ENCODE peak calls at places on chromosome 4, in nine cellular contexts. One of them, this sample, is unnamed.

GRCh38 chr4:81504685-81505598 is 33.2 kb upstream of the RASGEF1B start:
- DNase-seq in sigmoid colon: peak
- DNase-seq in tibial nerve: peak
- DNase-seq in transverse colon: peak
- DNase-seq in SK-N-SH: no peak
- DNase-seq in ovary: peak
- DNase-seq in HepG2: no peak
- DNase-seq in suprapubic skin: peak
- DNase-seq in A549: no peak
- DNase-seq in this sample: peak

GRCh38 chr4:120452006-120452405 is 385.4 kb upstream of the MAD2L1 start:
- DNase-seq in HepG2: no peak
- DNase-seq in suprapubic skin: no peak
- DNase-seq in SK-N-SH: no peak
- DNase-seq in transverse colon: no peak
- DNase-seq in ovary: no peak
- DNase-seq in sigmoid colon: no peak
- DNase-seq in A549: no peak
- DNase-seq in tibial nerve: no peak
- DNase-seq in this sample: no peak

GRCh38 chr4:168218663-168219062 is 99.9 kb downstream of the DDX60 start:
- DNase-seq in HepG2: no peak
- DNase-seq in tibial nerve: no peak
- DNase-seq in transverse colon: no peak
- DNase-seq in suprapubic skin: no peak
- DNase-seq in A549: peak
- DNase-seq in SK-N-SH: no peak
- DNase-seq in sigmoid colon: no peak
- DNase-seq in ovary: no peak
- DNase-seq in this sample: no peak

GRCh38 chr4:131526686-131527085 is 1622.4 kb upstream of the PCDH10 start:
- DNase-seq in tibial nerve: no peak
- DNase-seq in ovary: no peak
- DNase-seq in transverse colon: no peak
- DNase-seq in suprapubic skin: no peak
- DNase-seq in A549: no peak
- DNase-seq in HepG2: no peak
- DNase-seq in sigmoid colon: no peak
- DNase-seq in SK-N-SH: no peak
- DNase-seq in this sample: no peak

GRCh38 chr4:153383131-153383530 is 38.6 kb downstream of the MND1 start:
- DNase-seq in sigmoid colon: no peak
- DNase-seq in ovary: no peak
- DNase-seq in suprapubic skin: no peak
- DNase-seq in SK-N-SH: no peak
- DNase-seq in transverse colon: no peak
- DNase-seq in A549: no peak
- DNase-seq in tibial nerve: no peak
- DNase-seq in HepG2: no peak
- DNase-seq in this sample: no peak

GRCh38 chr4:8580321-8581093 is at the start of gene GPR78:
- DNase-seq in sigmoid colon: peak
- DNase-seq in tibial nerve: no peak
- DNase-seq in A549: peak
- DNase-seq in transverse colon: peak
- DNase-seq in HepG2: no peak
- DNase-seq in SK-N-SH: peak
- DNase-seq in ovary: peak
- DNase-seq in suprapubic skin: no peak
- DNase-seq in this sample: peak

GRCh38 chr4:165684177-165684870 is 188.7 kb upstream of the TLL1 start:
- DNase-seq in sigmoid colon: no peak
- DNase-seq in ovary: no peak
- DNase-seq in A549: no peak
- DNase-seq in SK-N-SH: no peak
- DNase-seq in suprapubic skin: no peak
- DNase-seq in tibial nerve: no peak
- DNase-seq in HepG2: no peak
- DNase-seq in transverse colon: no peak
- DNase-seq in this sample: no peak

GRCh38 chr4:159791334-159791733 is 688.5 kb downstream of the RAPGEF2 start:
- DNase-seq in A549: no peak
- DNase-seq in tibial nerve: no peak
- DNase-seq in SK-N-SH: no peak
- DNase-seq in HepG2: no peak
- DNase-seq in transverse colon: no peak
- DNase-seq in sigmoid colon: no peak
- DNase-seq in suprapubic skin: no peak
- DNase-seq in ovary: no peak
- DNase-seq in this sample: no peak

GRCh38 chr4:113919145-113919544 is 60.3 kb downstream of the ARSJ start:
- DNase-seq in HepG2: no peak
- DNase-seq in sigmoid colon: no peak
- DNase-seq in SK-N-SH: no peak
- DNase-seq in A549: no peak
- DNase-seq in transverse colon: no peak
- DNase-seq in ovary: no peak
- DNase-seq in suprapubic skin: no peak
- DNase-seq in tibial nerve: no peak
- DNase-seq in this sample: no peak

GRCh38 chr4:91448668-91449330 is 855.0 kb upstream of the GRID2 start:
- DNase-seq in suprapubic skin: no peak
- DNase-seq in SK-N-SH: no peak
- DNase-seq in ovary: no peak
- DNase-seq in tibial nerve: no peak
- DNase-seq in transverse colon: no peak
- DNase-seq in A549: no peak
- DNase-seq in sigmoid colon: no peak
- DNase-seq in HepG2: no peak
- DNase-seq in this sample: no peak

GRCh38 chr4:38193464-38193863 is 233.3 kb downstream of the PTTG2 start:
- DNase-seq in sigmoid colon: no peak
- DNase-seq in tibial nerve: no peak
- DNase-seq in ovary: no peak
- DNase-seq in suprapubic skin: no peak
- DNase-seq in transverse colon: no peak
- DNase-seq in HepG2: no peak
- DNase-seq in SK-N-SH: no peak
- DNase-seq in A549: no peak
- DNase-seq in this sample: no peak

GRCh38 chr4:184386271-184386781 is 88.0 kb downstream of the IRF2 start:
- DNase-seq in HepG2: no peak
- DNase-seq in sigmoid colon: no peak
- DNase-seq in A549: no peak
- DNase-seq in transverse colon: peak
- DNase-seq in suprapubic skin: no peak
- DNase-seq in tibial nerve: no peak
- DNase-seq in ovary: no peak
- DNase-seq in SK-N-SH: no peak
- DNase-seq in this sample: peak

GRCh38 chr4:145639281-145639680 is 20.1 kb downstream of the MMAA start:
- DNase-seq in A549: no peak
- DNase-seq in tibial nerve: no peak
- DNase-seq in SK-N-SH: no peak
- DNase-seq in HepG2: no peak
- DNase-seq in ovary: no peak
- DNase-seq in sigmoid colon: no peak
- DNase-seq in suprapubic skin: no peak
- DNase-seq in transverse colon: no peak
- DNase-seq in this sample: no peak

GRCh38 chr4:184664445-184665210 is 15.1 kb downstream of the PRIMPOL start:
- DNase-seq in A549: peak
- DNase-seq in ovary: no peak
- DNase-seq in suprapubic skin: no peak
- DNase-seq in SK-N-SH: peak
- DNase-seq in transverse colon: no peak
- DNase-seq in sigmoid colon: no peak
- DNase-seq in HepG2: no peak
- DNase-seq in tibial nerve: no peak
- DNase-seq in this sample: no peak

GRCh38 chr4:85607624-85608023 is 132.7 kb downstream of the ARHGAP24 start:
- DNase-seq in transverse colon: peak
- DNase-seq in tibial nerve: no peak
- DNase-seq in ovary: no peak
- DNase-seq in SK-N-SH: no peak
- DNase-seq in sigmoid colon: no peak
- DNase-seq in HepG2: no peak
- DNase-seq in A549: no peak
- DNase-seq in suprapubic skin: no peak
- DNase-seq in this sample: peak

GRCh38 chr4:159169903-159170302 is 67.0 kb downstream of the RAPGEF2 start:
- DNase-seq in transverse colon: no peak
- DNase-seq in HepG2: no peak
- DNase-seq in sigmoid colon: no peak
- DNase-seq in suprapubic skin: no peak
- DNase-seq in A549: no peak
- DNase-seq in ovary: no peak
- DNase-seq in tibial nerve: no peak
- DNase-seq in SK-N-SH: no peak
- DNase-seq in this sample: no peak

GRCh38 chr4:42395595-42395994 is 1.7 kb upstream of the SHISA3 start:
- DNase-seq in sigmoid colon: no peak
- DNase-seq in HepG2: no peak
- DNase-seq in tibial nerve: no peak
- DNase-seq in ovary: no peak
- DNase-seq in A549: no peak
- DNase-seq in suprapubic skin: no peak
- DNase-seq in transverse colon: no peak
- DNase-seq in SK-N-SH: no peak
- DNase-seq in this sample: no peak

GRCh38 chr4:42397635-42398447 is 553 bp downstream of the SHISA3 start:
- DNase-seq in A549: no peak
- DNase-seq in transverse colon: no peak
- DNase-seq in sigmoid colon: no peak
- DNase-seq in HepG2: no peak
- DNase-seq in tibial nerve: no peak
- DNase-seq in SK-N-SH: peak
- DNase-seq in suprapubic skin: no peak
- DNase-seq in ovary: no peak
- DNase-seq in this sample: no peak

GRCh38 chr4:42396361-42397255 is 680 bp upstream of the SHISA3 start:
- DNase-seq in tibial nerve: no peak
- DNase-seq in transverse colon: no peak
- DNase-seq in ovary: no peak
- DNase-seq in suprapubic skin: no peak
- DNase-seq in sigmoid colon: no peak
- DNase-seq in HepG2: no peak
- DNase-seq in A549: no peak
- DNase-seq in SK-N-SH: no peak
- DNase-seq in this sample: no peak

GRCh38 chr4:42398448-42399355 is 1.4 kb downstream of the SHISA3 start:
- DNase-seq in sigmoid colon: no peak
- DNase-seq in tibial nerve: no peak
- DNase-seq in ovary: no peak
- DNase-seq in A549: no peak
- DNase-seq in transverse colon: no peak
- DNase-seq in suprapubic skin: no peak
- DNase-seq in HepG2: no peak
- DNase-seq in SK-N-SH: no peak
- DNase-seq in this sample: no peak

GRCh38 chr4:42397256-42397634 is at the start of gene SHISA3:
- DNase-seq in suprapubic skin: no peak
- DNase-seq in A549: no peak
- DNase-seq in transverse colon: peak
- DNase-seq in tibial nerve: no peak
- DNase-seq in SK-N-SH: peak
- DNase-seq in ovary: no peak
- DNase-seq in HepG2: no peak
- DNase-seq in sigmoid colon: no peak
- DNase-seq in this sample: no peak
- TF ChIP-seq EP300 in suprapubic skin: no peak
- TF ChIP-seq EP300 in A549: no peak
- TF ChIP-seq EP300 in transverse colon: no peak
- TF ChIP-seq EP300 in tibial nerve: no peak
- TF ChIP-seq EP300 in SK-N-SH: no peak
- TF ChIP-seq EP300 in ovary: no peak
- TF ChIP-seq EP300 in HepG2: no peak
- TF ChIP-seq EP300 in sigmoid colon: no peak
- TF ChIP-seq EP300 in this sample: no peak

DNA sequence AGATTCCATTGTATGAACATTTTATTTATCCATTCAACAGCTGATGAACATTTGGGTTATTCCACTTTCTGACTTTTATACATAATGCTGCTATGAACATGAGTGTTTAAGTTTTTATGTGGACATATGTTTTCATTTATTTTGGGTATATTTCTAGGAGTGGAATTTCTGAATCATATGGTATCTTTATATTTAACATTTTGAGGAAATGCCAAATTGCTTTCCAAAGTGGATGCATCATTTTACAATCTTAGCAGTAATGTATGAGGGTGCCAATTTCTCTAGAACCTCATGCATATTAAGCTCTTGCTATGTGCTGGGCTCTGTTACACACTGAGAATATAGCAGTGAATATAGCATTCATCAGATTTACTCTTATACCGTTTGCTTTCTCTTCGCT is 983.7 kb downstream of the STIM2 start:
- DNase-seq in transverse colon: no peak
- DNase-seq in A549: no peak
- DNase-seq in ovary: no peak
- DNase-seq in suprapubic skin: no peak
- DNase-seq in tibial nerve: no peak
- DNase-seq in sigmoid colon: no peak
- DNase-seq in SK-N-SH: no peak
- DNase-seq in HepG2: no peak
- DNase-seq in this sample: no peak
- TF ChIP-seq EP300 in transverse colon: no peak
- TF ChIP-seq EP300 in A549: no peak
- TF ChIP-seq EP300 in ovary: no peak
- TF ChIP-seq EP300 in suprapubic skin: no peak
- TF ChIP-seq EP300 in tibial nerve: no peak
- TF ChIP-seq EP300 in sigmoid colon: no peak
- TF ChIP-seq EP300 in SK-N-SH: no peak
- TF ChIP-seq EP300 in HepG2: no peak
- TF ChIP-seq EP300 in this sample: no peak

DNA sequence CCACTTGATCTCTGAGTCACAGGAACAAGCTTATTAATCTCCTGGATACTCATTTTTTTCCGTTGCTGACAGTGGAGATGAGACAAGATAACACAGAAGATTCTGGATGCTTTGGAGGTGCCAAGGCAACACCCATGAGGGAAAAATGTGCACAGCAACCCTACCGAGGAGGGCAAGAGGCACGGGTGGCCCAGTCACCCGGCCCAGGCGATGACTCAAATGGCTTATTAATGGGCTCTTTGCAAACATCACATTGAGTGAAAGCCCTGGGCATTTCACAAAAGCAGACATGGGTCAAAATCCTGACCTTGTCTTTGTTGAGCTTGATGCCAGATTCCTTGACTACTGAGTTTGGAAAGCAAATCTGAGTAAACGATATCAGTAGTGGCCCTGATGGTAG is 315.1 kb downstream of the STK32B start:
- DNase-seq in transverse colon: no peak
- DNase-seq in tibial nerve: no peak
- DNase-seq in SK-N-SH: no peak
- DNase-seq in sigmoid colon: no peak
- DNase-seq in ovary: no peak
- DNase-seq in A549: peak
- DNase-seq in suprapubic skin: no peak
- DNase-seq in HepG2: no peak
- DNase-seq in this sample: no peak
- TF ChIP-seq EP300 in transverse colon: no peak
- TF ChIP-seq EP300 in tibial nerve: no peak
- TF ChIP-seq EP300 in SK-N-SH: no peak
- TF ChIP-seq EP300 in sigmoid colon: no peak
- TF ChIP-seq EP300 in ovary: no peak
- TF ChIP-seq EP300 in A549: peak
- TF ChIP-seq EP300 in suprapubic skin: no peak
- TF ChIP-seq EP300 in HepG2: no peak
- TF ChIP-seq EP300 in this sample: no peak

GRCh38 chr4:140256335-140256734 is 102.4 kb upstream of the MAML3 start:
- DNase-seq in HepG2: peak
- DNase-seq in suprapubic skin: no peak
- DNase-seq in tibial nerve: no peak
- DNase-seq in SK-N-SH: no peak
- DNase-seq in transverse colon: peak
- DNase-seq in sigmoid colon: no peak
- DNase-seq in ovary: no peak
- DNase-seq in A549: peak
- DNase-seq in this sample: no peak
- TF ChIP-seq EP300 in HepG2: peak
- TF ChIP-seq EP300 in suprapubic skin: no peak
- TF ChIP-seq EP300 in tibial nerve: no peak
- TF ChIP-seq EP300 in SK-N-SH: no peak
- TF ChIP-seq EP300 in transverse colon: no peak
- TF ChIP-seq EP300 in sigmoid colon: no peak
- TF ChIP-seq EP300 in ovary: no peak
- TF ChIP-seq EP300 in A549: no peak
- TF ChIP-seq EP300 in this sample: no peak

This sample was measured in stomach.